ENCODE peak calls at places on chromosomes 13 and 19, in seven cellular contexts. One of them, this sample, is unnamed.

GRCh38 chr19:38975214-38975860 is at the start of gene FBXO17:
- DNase-seq in ovary: peak
- DNase-seq in hypothalamus: peak
- DNase-seq in neuronal stem cell: peak
- DNase-seq in amniotic stem cell: peak
- DNase-seq in T-helper 22 cell: no peak
- DNase-seq in activated CD4-positive, alpha-beta T cell treated with anti-CD3 and anti-CD28 coated beads, Interleukin-2, amount 50 U/mL, for 24 hours: no peak
- DNase-seq in this sample: peak

GRCh38 chr13:112814905-112815585 is 125.2 kb downstream of the ATP11A start:
- DNase-seq in ovary: no peak
- DNase-seq in activated CD4-positive, alpha-beta T cell treated with anti-CD3 and anti-CD28 coated beads, Interleukin-2, amount 50 U/mL, for 24 hours: no peak
- DNase-seq in amniotic stem cell: peak
- DNase-seq in hypothalamus: no peak
- DNase-seq in neuronal stem cell: no peak
- DNase-seq in T-helper 22 cell: no peak
- DNase-seq in this sample: no peak

GRCh38 chr19:49222528-49222927 is 64.9 kb downstream of the TRPM4 start:
- DNase-seq in activated CD4-positive, alpha-beta T cell treated with anti-CD3 and anti-CD28 coated beads, Interleukin-2, amount 50 U/mL, for 24 hours: no peak
- DNase-seq in hypothalamus: no peak
- DNase-seq in amniotic stem cell: no peak
- DNase-seq in T-helper 22 cell: no peak
- DNase-seq in neuronal stem cell: no peak
- DNase-seq in ovary: no peak
- DNase-seq in this sample: no peak

GRCh38 chr19:17393914-17394313 is at the start of gene CCDC194:
- DNase-seq in T-helper 22 cell: no peak
- DNase-seq in ovary: peak
- DNase-seq in amniotic stem cell: no peak
- DNase-seq in neuronal stem cell: no peak
- DNase-seq in activated CD4-positive, alpha-beta T cell treated with anti-CD3 and anti-CD28 coated beads, Interleukin-2, amount 50 U/mL, for 24 hours: no peak
- DNase-seq in hypothalamus: no peak
- DNase-seq in this sample: no peak

GRCh38 chr13:93859666-93860065 is 619.8 kb downstream of the DCT start:
- DNase-seq in T-helper 22 cell: no peak
- DNase-seq in neuronal stem cell: no peak
- DNase-seq in ovary: no peak
- DNase-seq in activated CD4-positive, alpha-beta T cell treated with anti-CD3 and anti-CD28 coated beads, Interleukin-2, amount 50 U/mL, for 24 hours: no peak
- DNase-seq in amniotic stem cell: no peak
- DNase-seq in hypothalamus: no peak
- DNase-seq in this sample: no peak

GRCh38 chr13:104872153-104872552 is 1663.3 kb downstream of the EFNB2 start:
- DNase-seq in T-helper 22 cell: no peak
- DNase-seq in activated CD4-positive, alpha-beta T cell treated with anti-CD3 and anti-CD28 coated beads, Interleukin-2, amount 50 U/mL, for 24 hours: no peak
- DNase-seq in hypothalamus: no peak
- DNase-seq in neuronal stem cell: no peak
- DNase-seq in ovary: no peak
- DNase-seq in amniotic stem cell: no peak
- DNase-seq in this sample: no peak

GRCh38 chr13:24161010-24161775 is 673 bp downstream of the SPATA13 start:
- DNase-seq in amniotic stem cell: no peak
- DNase-seq in activated CD4-positive, alpha-beta T cell treated with anti-CD3 and anti-CD28 coated beads, Interleukin-2, amount 50 U/mL, for 24 hours: no peak
- DNase-seq in T-helper 22 cell: peak
- DNase-seq in hypothalamus: no peak
- DNase-seq in ovary: peak
- DNase-seq in neuronal stem cell: no peak
- DNase-seq in this sample: no peak

GRCh38 chr13:76762731-76763130 is 123.5 kb downstream of the KCTD12 start:
- DNase-seq in activated CD4-positive, alpha-beta T cell treated with anti-CD3 and anti-CD28 coated beads, Interleukin-2, amount 50 U/mL, for 24 hours: no peak
- DNase-seq in ovary: no peak
- DNase-seq in neuronal stem cell: no peak
- DNase-seq in amniotic stem cell: no peak
- DNase-seq in hypothalamus: no peak
- DNase-seq in T-helper 22 cell: no peak
- DNase-seq in this sample: no peak

GRCh38 chr13:112605531-112605990 is 17.6 kb upstream of the TUBGCP3 start:
- DNase-seq in neuronal stem cell: no peak
- DNase-seq in T-helper 22 cell: no peak
- DNase-seq in activated CD4-positive, alpha-beta T cell treated with anti-CD3 and anti-CD28 coated beads, Interleukin-2, amount 50 U/mL, for 24 hours: no peak
- DNase-seq in ovary: no peak
- DNase-seq in amniotic stem cell: no peak
- DNase-seq in hypothalamus: no peak
- DNase-seq in this sample: no peak

GRCh38 chr19:17332677-17333581 is 1.7 kb downstream of the ANO8 start:
- DNase-seq in activated CD4-positive, alpha-beta T cell treated with anti-CD3 and anti-CD28 coated beads, Interleukin-2, amount 50 U/mL, for 24 hours: no peak
- DNase-seq in T-helper 22 cell: no peak
- DNase-seq in neuronal stem cell: no peak
- DNase-seq in hypothalamus: no peak
- DNase-seq in ovary: no peak
- DNase-seq in amniotic stem cell: no peak
- DNase-seq in this sample: peak